ENCODE peak calls at places on chromosomes 4 and X, in ten cellular contexts. P is foreskin keratinocyte; H is iPS DF 6.9; A is CD8-positive, alpha-beta T cell; G is pancreas; R is neural progenitor cell; T is tibial nerve; K is GM23248; U is upper lobe of right lung; E is MM.1S. S is an unnamed sample.
A peak's percentile ranks its signal among the peaks of the same experiment; 100 is the strongest.

GRCh38 chr4:14841801-14842748 is 160.2 kb upstream of the CPEB2 start:
- DNase-seq in P (peak; percentile 51), H (no peak), A (no peak), G (no peak), R (no peak), T (no peak), K (peak; percentile 25), U (peak; percentile 88), E (no peak), S (no peak)

GRCh38 chrX:149002320-149002719 is 501.9 kb downstream of the AFF2 start:
- DNase-seq in P (no peak), H (no peak), A (no peak), G (no peak), R (no peak), T (no peak), K (no peak), U (no peak), E (no peak), S (no peak)

GRCh38 chr4:177455591-177455990 is 13.4 kb upstream of the AGA start:
- DNase-seq in P (no peak), H (no peak), A (no peak), G (no peak), R (no peak), T (no peak), K (no peak), U (no peak), E (no peak), S (peak; percentile 83)

GRCh38 chr4:113708250-113708649 is 53.3 kb downstream of the CAMK2D start:
- DNase-seq in P (no peak), H (no peak), A (no peak), G (no peak), R (no peak), T (no peak), K (peak; percentile 13), U (no peak), E (no peak), S (no peak)

GRCh38 chrX:72021975-72022374 is 109.7 kb downstream of the RTL5 start:
- DNase-seq in P (no peak), H (no peak), A (no peak), G (no peak), R (peak; percentile 34), T (peak; percentile 1), K (peak; percentile 40), U (no peak), E (no peak), S (peak; percentile 20)

GRCh38 chr4:152479428-152480026 is 56.4 kb downstream of the FBXW7 start:
- DNase-seq in P (no peak), H (no peak), A (no peak), G (no peak), R (no peak), T (no peak), K (peak; percentile 10), U (no peak), E (no peak), S (no peak)

GRCh38 chrX:66164470-66164869 is 423 bp downstream of the HEPH start:
- DNase-seq in P (no peak), H (no peak), A (no peak), G (no peak), R (peak; percentile 11), T (no peak), K (peak; percentile 40), U (no peak), E (no peak), S (no peak)

GRCh38 chrX:69015564-69016218 is 149.6 kb downstream of the PJA1 start:
- DNase-seq in P (no peak), H (no peak), A (no peak), G (no peak), R (no peak), T (no peak), K (no peak), U (no peak), E (no peak), S (no peak)

GRCh38 chr4:73597594-73597993 is 22.6 kb downstream of the RASSF6 start:
- DNase-seq in P (no peak), H (no peak), A (no peak), G (no peak), R (no peak), T (no peak), K (no peak), U (no peak), E (no peak), S (no peak)

GRCh38 chr4:73596001-73596400 is 24.2 kb downstream of the RASSF6 start:
- DNase-seq in P (no peak), H (no peak), A (no peak), G (no peak), R (no peak), T (no peak), K (no peak), U (no peak), E (no peak), S (no peak)

GRCh38 chr4:73589261-73589847 is 30.9 kb downstream of the RASSF6 start:
- DNase-seq in P (peak; percentile 92), H (no peak), A (no peak), G (no peak), R (no peak), T (no peak), K (peak; percentile 87), U (no peak), E (peak; percentile 48), S (no peak)

GRCh38 chr4:73589887-73590801 is 30.1 kb downstream of the RASSF6 start:
- DNase-seq in P (no peak), H (no peak), A (no peak), G (peak; percentile 51), R (no peak), T (no peak), K (no peak), U (no peak), E (peak; percentile 78), S (peak; percentile 44)

DNA sequence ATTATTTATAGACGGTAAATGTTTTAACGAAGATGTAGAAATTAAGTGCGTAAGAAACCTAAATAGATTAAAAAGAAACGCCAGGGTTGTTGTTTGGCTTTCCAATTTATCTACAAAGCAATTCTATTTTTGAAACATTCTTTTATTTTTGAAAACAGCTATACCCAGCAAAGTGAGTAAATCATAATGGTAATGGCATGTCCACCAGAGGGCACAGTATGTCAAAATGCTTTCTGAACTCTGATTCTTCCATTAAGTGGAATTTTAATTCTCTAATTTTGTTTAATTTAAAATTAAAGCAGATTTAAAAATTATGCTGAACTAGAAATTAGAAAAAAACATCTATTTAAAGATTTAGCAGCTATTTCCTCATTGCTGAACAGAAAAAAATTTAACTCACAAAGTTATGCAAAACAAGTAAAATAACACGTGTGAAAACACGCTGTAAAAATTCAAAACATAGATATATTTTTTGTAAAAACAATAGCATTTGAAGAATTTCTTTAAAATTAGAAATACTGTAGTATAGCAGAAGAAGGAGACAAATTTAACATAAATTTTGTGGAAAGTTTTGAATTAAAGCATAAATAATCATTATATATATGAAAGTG is 26.5 kb downstream of the RASSF6 start:
- DNase-seq in P (no peak), H (no peak), A (no peak), G (no peak), R (peak; percentile 27), T (peak; percentile 21), K (peak; percentile 63), U (no peak), E (peak; percentile 56), S (peak; percentile 47)
- H3K4me1 ChIP-seq in P (peaks cover 14% of the 10 kb centered on the region), H (no peaks in the 10 kb centered on the region), A (no peaks in the 10 kb centered on the region), G (peaks cover 38% of the 10 kb centered on the region), R (peaks cover 17% of the 10 kb centered on the region), T (no peaks in the 10 kb centered on the region), K (peaks cover 11% of the 10 kb centered on the region), U (no peaks in the 10 kb centered on the region), E (peaks cover 55% of the 10 kb centered on the region), S (peaks cover 1% of the 10 kb centered on the region)

GRCh38 chrX:79365591-79365990 is 1.5 kb downstream of the ITM2A start:
- DNase-seq in P (peak; percentile 0), H (no peak), A (no peak), G (no peak), R (no peak), T (no peak), K (no peak), U (no peak), E (no peak), S (no peak)

GRCh38 chrX:79369871-79370270 is 2.7 kb upstream of the ITM2A start:
- DNase-seq in P (peak; percentile 44), H (no peak), A (no peak), G (no peak), R (no peak), T (no peak), K (no peak), U (no peak), E (no peak), S (no peak)

GRCh38 chrX:79366556-79366887 is 612 bp downstream of the ITM2A start:
- DNase-seq in P (no peak), H (no peak), A (no peak), G (no peak), R (no peak), T (peak; percentile 4), K (no peak), U (no peak), E (no peak), S (no peak)

GRCh38 chrX:79367907-79368306 is 773 bp upstream of the ITM2A start:
- DNase-seq in P (peak; percentile 1), H (no peak), A (no peak), G (no peak), R (no peak), T (no peak), K (no peak), U (no peak), E (peak; percentile 19), S (no peak)

GRCh38 chrX:79366888-79367749 is at the start of gene ITM2A:
- DNase-seq in P (peak; percentile 15), H (no peak), A (peak; percentile 31), G (peak; percentile 3), R (peak; percentile 58), T (peak; percentile 17), K (no peak), U (peak; percentile 55), E (peak; percentile 51), S (peak; percentile 18)
- H3K27me3 ChIP-seq in P (no peaks in the 10 kb centered on the region), H (no peaks in the 10 kb centered on the region), A (no peaks in the 10 kb centered on the region), G (peaks cover 5% of the 10 kb centered on the region), R (peaks cover 11% of the 10 kb centered on the region), T (peaks cover 6% of the 10 kb centered on the region), K (no peaks in the 10 kb centered on the region), U (no peaks in the 10 kb centered on the region), E (no peaks in the 10 kb centered on the region), S (no peaks in the 10 kb centered on the region)

GRCh38 chrX:110315541-110315940 is 2.3 kb downstream of the AMMECR1 start:
- DNase-seq in P (no peak), H (no peak), A (no peak), G (no peak), R (no peak), T (no peak), K (peak; percentile 37), U (no peak), E (no peak), S (no peak)

GRCh38 chrX:110317079-110317819 is 636 bp downstream of the AMMECR1 start:
- DNase-seq in P (peak; percentile 7), H (no peak), A (peak; percentile 14), G (peak; percentile 9), R (peak; percentile 43), T (peak; percentile 4), K (peak; percentile 43), U (peak; percentile 64), E (peak; percentile 24), S (peak; percentile 20)

GRCh38 chrX:110318664-110318968 is 731 bp upstream of the AMMECR1 start:
- DNase-seq in P (peak; percentile 23), H (no peak), A (peak; percentile 11), G (peak; percentile 16), R (no peak), T (no peak), K (no peak), U (no peak), E (no peak), S (peak; percentile 44)

GRCh38 chrX:110316351-110317078 is 1.4 kb downstream of the AMMECR1 start:
- DNase-seq in P (no peak), H (no peak), A (no peak), G (no peak), R (peak; percentile 9), T (no peak), K (peak; percentile 46), U (no peak), E (peak; percentile 8), S (peak; percentile 0)

GRCh38 chrX:110317820-110318663 is at the start of gene AMMECR1:
- DNase-seq in P (peak; percentile 37), H (peak; percentile 13), A (peak; percentile 72), G (peak; percentile 73), R (peak; percentile 92), T (peak; percentile 56), K (peak; percentile 91), U (peak; percentile 90), E (peak; percentile 83), S (peak; percentile 75)
- H3K4me1 ChIP-seq in P (peaks cover 15% of the 10 kb centered on the region), H (no peaks in the 10 kb centered on the region), A (peaks cover 30% of the 10 kb centered on the region), G (no peaks in the 10 kb centered on the region), R (peaks cover 6% of the 10 kb centered on the region), T (no peaks in the 10 kb centered on the region), K (peaks cover 21% of the 10 kb centered on the region), U (no peaks in the 10 kb centered on the region), E (peaks cover 4% of the 10 kb centered on the region), S (no peaks in the 10 kb centered on the region)

DNA sequence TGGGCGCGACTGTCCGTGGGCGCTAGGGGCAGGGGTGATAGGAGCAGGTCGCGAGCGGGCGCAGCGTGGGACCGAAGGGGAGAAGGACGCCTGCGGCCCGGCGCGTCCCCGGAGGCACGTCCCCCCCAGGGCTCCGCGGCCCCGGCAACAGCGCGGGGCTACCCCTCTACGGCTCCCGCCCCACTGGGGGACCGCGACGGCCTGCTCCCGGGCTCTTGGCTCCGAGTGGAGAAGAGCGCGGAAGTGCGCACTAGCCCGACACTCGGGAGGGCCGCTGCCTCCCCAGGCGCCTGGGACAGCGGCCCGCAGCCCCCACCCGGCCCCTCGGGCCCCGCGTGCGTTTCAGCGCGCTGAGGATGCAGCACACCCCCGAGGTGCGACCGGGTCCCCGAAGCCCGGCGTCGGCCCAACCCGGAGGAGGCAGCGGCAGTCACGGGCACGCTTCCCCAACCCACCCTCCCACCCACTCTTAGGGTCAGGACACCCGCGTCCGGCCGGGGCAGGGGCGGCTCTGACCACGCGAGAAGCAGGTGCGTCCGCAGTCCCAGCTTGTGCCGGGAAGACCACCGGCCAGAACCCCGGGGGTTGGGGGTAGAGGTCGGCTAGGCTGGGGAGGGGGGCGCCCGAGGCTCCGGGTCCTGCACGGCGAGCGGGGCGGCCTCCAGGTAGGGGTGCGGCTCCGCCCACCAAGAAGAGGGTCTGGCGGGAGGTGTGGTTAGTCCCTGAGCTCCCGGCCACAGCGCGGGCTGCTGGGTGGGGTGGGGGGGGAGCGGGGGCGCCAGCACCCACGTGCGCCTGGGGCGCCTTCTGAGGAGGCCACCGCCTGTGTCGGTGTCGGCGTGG is 18.5 kb upstream of the NAT8L start:
- DNase-seq in P (no peak), H (no peak), A (no peak), G (no peak), R (peak; percentile 50), T (no peak), K (no peak), U (peak; percentile 63), E (no peak), S (no peak)
- H3K27me3 ChIP-seq in P (peaks cover 47% of the 10 kb centered on the region), H (peaks cover 14% of the 10 kb centered on the region), A (peaks cover 5% of the 10 kb centered on the region), G (no peaks in the 10 kb centered on the region), R (peaks cover 77% of the 10 kb centered on the region), T (peaks cover 83% of the 10 kb centered on the region), K (peaks cover 8% of the 10 kb centered on the region), U (peaks cover 40% of the 10 kb centered on the region), E (peaks cover 25% of the 10 kb centered on the region), S (peaks cover 2% of the 10 kb centered on the region)